ENCODE peak calls at places on chromosomes 6 and 20, in five cellular contexts. One of them, this sample, is unnamed.

GRCh38 chr20:15895126-15895525 is 678.1 kb downstream of the KIF16B start:
- DNase-seq in AG09309: no peak
- DNase-seq in right atrium auricular region: no peak
- DNase-seq in PC-3: no peak
- DNase-seq in nephron progenitor cell: no peak
- DNase-seq in this sample: no peak

GRCh38 chr20:64256282-64256947 is 867 bp downstream of the PCMTD2 start:
- DNase-seq in AG09309: no peak
- DNase-seq in right atrium auricular region: peak; percentile 30
- DNase-seq in PC-3: no peak
- DNase-seq in nephron progenitor cell: no peak
- DNase-seq in this sample: no peak

GRCh38 chr20:16004108-16004854 is 569.0 kb downstream of the KIF16B start:
- DNase-seq in AG09309: no peak
- DNase-seq in right atrium auricular region: no peak
- DNase-seq in PC-3: no peak
- DNase-seq in nephron progenitor cell: no peak
- DNase-seq in this sample: no peak

GRCh38 chr20:53958240-53958639 is 112.2 kb downstream of the BCAS1 start:
- DNase-seq in AG09309: no peak
- DNase-seq in right atrium auricular region: no peak
- DNase-seq in PC-3: no peak
- DNase-seq in nephron progenitor cell: no peak
- DNase-seq in this sample: no peak

GRCh38 chr6:98921038-98921437 is 26.7 kb downstream of the FBXL4 start:
- DNase-seq in AG09309: no peak
- DNase-seq in right atrium auricular region: no peak
- DNase-seq in PC-3: no peak
- DNase-seq in nephron progenitor cell: no peak
- DNase-seq in this sample: no peak

GRCh38 chr6:134176283-134176975 is 124.0 kb upstream of the SLC2A12 start:
- DNase-seq in AG09309: no peak
- DNase-seq in right atrium auricular region: peak; percentile 70
- DNase-seq in PC-3: peak; percentile 21
- DNase-seq in nephron progenitor cell: peak; percentile 63
- DNase-seq in this sample: peak; percentile 70

GRCh38 chr6:99219788-99220187 is 129.7 kb downstream of the FAXC start:
- DNase-seq in AG09309: no peak
- DNase-seq in right atrium auricular region: no peak
- DNase-seq in PC-3: peak; percentile 30
- DNase-seq in nephron progenitor cell: peak; percentile 48
- DNase-seq in this sample: peak; percentile 56

GRCh38 chr6:166626177-166627038 is 643 bp downstream of the RPS6KA2 start:
- DNase-seq in AG09309: no peak
- DNase-seq in right atrium auricular region: peak; percentile 63
- DNase-seq in PC-3: peak; percentile 36
- DNase-seq in nephron progenitor cell: peak; percentile 40
- DNase-seq in this sample: peak; percentile 30

GRCh38 chr20:11098888-11099287 is 425.1 kb upstream of the JAG1 start:
- DNase-seq in AG09309: no peak
- DNase-seq in right atrium auricular region: no peak
- DNase-seq in PC-3: peak; percentile 62
- DNase-seq in nephron progenitor cell: no peak
- DNase-seq in this sample: no peak

GRCh38 chr6:106383573-106383972 is 23.1 kb downstream of the CRYBG1 start:
- DNase-seq in AG09309: no peak
- DNase-seq in right atrium auricular region: no peak
- DNase-seq in PC-3: peak; percentile 49
- DNase-seq in nephron progenitor cell: no peak
- DNase-seq in this sample: no peak

GRCh38 chr6:25998379-25998778 is 35.8 kb downstream of the TRIM38 start:
- DNase-seq in AG09309: no peak
- DNase-seq in right atrium auricular region: no peak
- DNase-seq in PC-3: peak; percentile 13
- DNase-seq in nephron progenitor cell: no peak
- DNase-seq in this sample: no peak

GRCh38 chr6:89483111-89483720 is 50.3 kb downstream of the ANKRD6 start:
- DNase-seq in AG09309: no peak
- DNase-seq in right atrium auricular region: peak; percentile 61
- DNase-seq in PC-3: no peak
- DNase-seq in nephron progenitor cell: no peak
- DNase-seq in this sample: no peak

GRCh38 chr6:46221221-46221793 is 50.5 kb upstream of the ENPP5 start:
- DNase-seq in AG09309: peak; percentile 18
- DNase-seq in right atrium auricular region: no peak
- DNase-seq in PC-3: peak; percentile 70
- DNase-seq in nephron progenitor cell: no peak
- DNase-seq in this sample: peak; percentile 20

GRCh38 chr6:16496982-16497823 is 258.8 kb downstream of the GMPR start:
- DNase-seq in AG09309: no peak
- DNase-seq in right atrium auricular region: no peak
- DNase-seq in PC-3: no peak
- DNase-seq in nephron progenitor cell: no peak
- DNase-seq in this sample: no peak

GRCh38 chr6:149888659-149889058 is 9.3 kb downstream of the RAET1E start:
- DNase-seq in AG09309: no peak
- DNase-seq in right atrium auricular region: peak; percentile 52
- DNase-seq in PC-3: no peak
- DNase-seq in nephron progenitor cell: no peak
- DNase-seq in this sample: no peak

GRCh38 chr6:16747232-16748027 is 13.8 kb downstream of the ATXN1 start:
- DNase-seq in AG09309: no peak
- DNase-seq in right atrium auricular region: no peak
- DNase-seq in PC-3: peak; percentile 77
- DNase-seq in nephron progenitor cell: no peak
- DNase-seq in this sample: no peak

GRCh38 chr6:149840345-149841075 is 23.6 kb downstream of the LRP11 start:
- DNase-seq in AG09309: no peak
- DNase-seq in right atrium auricular region: peak; percentile 93
- DNase-seq in PC-3: peak; percentile 83
- DNase-seq in nephron progenitor cell: peak; percentile 26
- DNase-seq in this sample: peak; percentile 50

GRCh38 chr6:53326372-53327016 is 22.3 kb downstream of the ELOVL5 start:
- DNase-seq in AG09309: peak; percentile 97
- DNase-seq in right atrium auricular region: no peak
- DNase-seq in PC-3: peak; percentile 98
- DNase-seq in nephron progenitor cell: no peak
- DNase-seq in this sample: no peak

GRCh38 chr6:137043710-137044365 is 927 bp downstream of the IL20RA start:
- DNase-seq in AG09309: no peak
- DNase-seq in right atrium auricular region: no peak
- DNase-seq in PC-3: peak; percentile 55
- DNase-seq in nephron progenitor cell: peak; percentile 46
- DNase-seq in this sample: peak; percentile 27

GRCh38 chr6:140736227-140736626 is 1361.8 kb upstream of the CITED2 start:
- DNase-seq in AG09309: no peak
- DNase-seq in right atrium auricular region: no peak
- DNase-seq in PC-3: no peak
- DNase-seq in nephron progenitor cell: no peak
- DNase-seq in this sample: no peak

DNA sequence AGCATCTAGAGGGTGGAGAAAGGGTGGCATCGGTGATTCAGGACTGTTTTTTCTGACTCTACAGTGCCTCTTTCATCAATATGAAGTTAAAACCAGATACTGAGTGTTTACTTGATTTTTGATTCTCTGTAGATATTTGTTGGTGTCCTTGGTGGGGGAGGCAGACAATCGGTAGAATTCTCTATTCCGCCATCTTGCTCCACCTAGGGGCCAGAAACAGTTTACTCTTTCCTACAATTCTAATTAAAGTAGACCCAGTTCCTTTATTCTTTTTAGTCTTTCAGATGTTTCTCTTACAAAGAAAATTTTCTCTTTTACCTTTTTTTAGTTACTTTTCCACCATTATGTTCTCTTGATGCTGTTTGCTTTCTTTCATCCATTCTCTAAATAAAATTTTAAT is 162.1 kb upstream of the RAB32 start:
- DNase-seq in AG09309: no peak
- DNase-seq in right atrium auricular region: no peak
- DNase-seq in PC-3: no peak
- DNase-seq in nephron progenitor cell: no peak
- DNase-seq in this sample: no peak
- TF ChIP-seq CTCF in AG09309: peak; percentile 39
- TF ChIP-seq CTCF in right atrium auricular region: no peak
- TF ChIP-seq CTCF in PC-3: no peak
- TF ChIP-seq CTCF in nephron progenitor cell: peak; percentile 25
- TF ChIP-seq CTCF in this sample: peak; percentile 40

GRCh38 chr20:48921883-48922867 is 664 bp downstream of the ARFGEF2 start:
- DNase-seq in AG09309: no peak
- DNase-seq in right atrium auricular region: no peak
- DNase-seq in PC-3: peak; percentile 49
- DNase-seq in nephron progenitor cell: no peak
- DNase-seq in this sample: no peak
- TF ChIP-seq CTCF in AG09309: no peak
- TF ChIP-seq CTCF in right atrium auricular region: no peak
- TF ChIP-seq CTCF in PC-3: no peak
- TF ChIP-seq CTCF in nephron progenitor cell: no peak
- TF ChIP-seq CTCF in this sample: no peak

DNA sequence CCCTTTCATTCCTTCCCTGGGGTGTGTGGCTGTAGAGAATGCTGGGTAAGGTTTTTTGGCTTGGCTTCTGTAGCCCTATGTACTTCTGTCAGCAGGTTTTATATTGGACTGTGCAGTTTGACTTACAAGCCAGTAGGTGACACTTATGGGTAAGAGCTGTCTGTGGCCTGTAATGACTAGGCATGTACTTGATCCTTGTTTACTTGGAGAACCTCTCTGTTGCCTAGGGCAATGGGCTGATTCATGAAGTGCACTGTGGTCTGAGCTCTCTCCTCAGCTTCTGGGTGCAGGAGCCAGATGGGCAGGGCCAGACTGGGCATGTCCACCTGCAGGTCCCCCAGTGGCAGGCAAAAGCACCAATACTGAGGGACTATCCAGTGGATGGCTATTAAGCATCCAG is 544.6 kb downstream of the ADGRB3 start:
- DNase-seq in AG09309: no peak
- DNase-seq in right atrium auricular region: no peak
- DNase-seq in PC-3: no peak
- DNase-seq in nephron progenitor cell: no peak
- DNase-seq in this sample: no peak
- TF ChIP-seq CTCF in AG09309: no peak
- TF ChIP-seq CTCF in right atrium auricular region: no peak
- TF ChIP-seq CTCF in PC-3: no peak
- TF ChIP-seq CTCF in nephron progenitor cell: no peak
- TF ChIP-seq CTCF in this sample: no peak

DNA sequence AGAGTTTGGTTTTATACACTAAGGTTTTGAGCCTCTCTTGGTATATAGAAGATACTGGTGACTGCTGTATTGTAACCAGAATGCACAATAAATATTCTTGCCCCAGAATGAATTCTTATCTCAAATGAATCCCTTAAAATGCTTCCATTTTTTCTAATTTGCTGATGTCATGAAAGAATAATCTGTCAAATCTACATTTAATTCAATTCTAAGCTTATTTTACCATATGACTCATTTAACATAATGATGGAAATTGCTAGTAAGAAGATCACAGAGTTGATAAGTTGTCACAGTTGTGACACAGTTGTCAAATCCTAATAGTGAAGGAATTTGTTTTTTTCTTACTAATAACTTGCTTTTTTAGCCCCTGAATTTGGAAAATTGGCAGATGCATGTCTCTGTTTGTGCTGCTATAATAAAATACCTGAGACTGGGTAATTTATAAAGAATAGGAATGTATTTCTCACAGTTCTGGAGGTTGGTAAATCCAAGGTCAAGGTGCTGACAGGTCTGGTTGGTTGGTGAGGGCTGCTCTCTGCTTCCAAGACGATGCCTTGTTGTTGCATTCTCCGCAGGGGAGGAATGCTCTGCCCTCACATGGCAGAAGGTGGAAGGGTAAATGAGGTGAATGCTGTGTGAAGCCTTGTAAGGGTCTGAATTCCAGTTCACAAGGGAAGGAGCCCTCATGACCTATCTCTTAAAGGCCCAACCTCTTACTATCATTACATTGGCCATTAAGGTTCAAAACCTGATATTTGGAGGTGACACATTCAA is 4.7 kb downstream of the ECT2L start:
- DNase-seq in AG09309: no peak
- DNase-seq in right atrium auricular region: no peak
- DNase-seq in PC-3: no peak
- DNase-seq in nephron progenitor cell: no peak
- DNase-seq in this sample: no peak
- TF ChIP-seq CTCF in AG09309: no peak
- TF ChIP-seq CTCF in right atrium auricular region: no peak
- TF ChIP-seq CTCF in PC-3: no peak
- TF ChIP-seq CTCF in nephron progenitor cell: no peak
- TF ChIP-seq CTCF in this sample: no peak

GRCh38 chr20:57464642-57465211 is 60.2 kb downstream of the CTCFL start:
- DNase-seq in AG09309: no peak
- DNase-seq in right atrium auricular region: no peak
- DNase-seq in PC-3: peak; percentile 59
- DNase-seq in nephron progenitor cell: no peak
- DNase-seq in this sample: no peak

GRCh38 chr20:57465486-57465885 is 59.5 kb downstream of the CTCFL start:
- DNase-seq in AG09309: no peak
- DNase-seq in right atrium auricular region: no peak
- DNase-seq in PC-3: no peak
- DNase-seq in nephron progenitor cell: no peak
- DNase-seq in this sample: no peak

GRCh38 chr20:57467742-57468141 is 57.2 kb downstream of the CTCFL start:
- DNase-seq in AG09309: no peak
- DNase-seq in right atrium auricular region: no peak
- DNase-seq in PC-3: no peak
- DNase-seq in nephron progenitor cell: no peak
- DNase-seq in this sample: no peak

GRCh38 chr20:57468523-57469417 is 56.2 kb downstream of the CTCFL start:
- DNase-seq in AG09309: no peak
- DNase-seq in right atrium auricular region: no peak
- DNase-seq in PC-3: no peak
- DNase-seq in nephron progenitor cell: no peak
- DNase-seq in this sample: no peak

GRCh38 chr20:57465943-57466342 is 59.0 kb downstream of the CTCFL start:
- DNase-seq in AG09309: no peak
- DNase-seq in right atrium auricular region: no peak
- DNase-seq in PC-3: no peak
- DNase-seq in nephron progenitor cell: no peak
- DNase-seq in this sample: no peak
- TF ChIP-seq CTCF in AG09309: no peak
- TF ChIP-seq CTCF in right atrium auricular region: no peak
- TF ChIP-seq CTCF in PC-3: peak; percentile 48
- TF ChIP-seq CTCF in nephron progenitor cell: no peak
- TF ChIP-seq CTCF in this sample: no peak

GRCh38 chr6:147691436-147691835 is 182.9 kb downstream of the SAMD5 start:
- DNase-seq in AG09309: no peak
- DNase-seq in right atrium auricular region: no peak
- DNase-seq in PC-3: peak; percentile 10
- DNase-seq in nephron progenitor cell: no peak
- DNase-seq in this sample: no peak
- TF ChIP-seq CTCF in AG09309: no peak
- TF ChIP-seq CTCF in right atrium auricular region: no peak
- TF ChIP-seq CTCF in PC-3: no peak
- TF ChIP-seq CTCF in nephron progenitor cell: no peak
- TF ChIP-seq CTCF in this sample: no peak

GRCh38 chr20:59221049-59221748 is 57.6 kb downstream of the ZNF831 start:
- DNase-seq in AG09309: no peak
- DNase-seq in right atrium auricular region: no peak
- DNase-seq in PC-3: peak; percentile 18
- DNase-seq in nephron progenitor cell: no peak
- DNase-seq in this sample: no peak
- TF ChIP-seq CTCF in AG09309: no peak
- TF ChIP-seq CTCF in right atrium auricular region: no peak
- TF ChIP-seq CTCF in PC-3: no peak
- TF ChIP-seq CTCF in nephron progenitor cell: no peak
- TF ChIP-seq CTCF in this sample: no peak